ENCODE peak calls at places on chromosomes 7 and 10, in five cellular contexts. E, L, Q, T and N are unnamed samples.
A peak's percentile ranks its signal among the peaks of the same experiment; 100 is the strongest.

GRCh38 chr7:76506081-76506440 is 4.3 kb upstream of the UPK3B start:
- DNase-seq in E (no peak), L (no peak), Q (no peak), T (peak; percentile 14), N (no peak)

GRCh38 chr7:5237286-5237685 is 45.5 kb upstream of the SLC29A4 start:
- DNase-seq in E (peak; percentile 21), L (no peak), Q (peak; percentile 73), T (peak; percentile 75), N (peak; percentile 20)

GRCh38 chr7:149690688-149691446 is 82.5 kb downstream of the ZNF467 start:
- DNase-seq in E (peak; percentile 64), L (peak; percentile 27), Q (no peak), T (no peak), N (peak; percentile 93)

GRCh38 chr10:125060851-125061556 is 99.4 kb downstream of the CTBP2 start:
- DNase-seq in E (peak; percentile 92), L (no peak), Q (peak; percentile 91), T (peak; percentile 86), N (peak; percentile 91)

GRCh38 chr7:91375378-91375777 is 111.1 kb downstream of the FZD1 start:
- DNase-seq in E (no peak), L (no peak), Q (no peak), T (no peak), N (no peak)

GRCh38 chr10:76303682-76304316 is 872.4 kb downstream of the LRMDA start:
- DNase-seq in E (peak; percentile 82), L (peak; percentile 45), Q (peak; percentile 77), T (peak; percentile 64), N (peak; percentile 71)

GRCh38 chr7:8418627-8419245 is 14.7 kb upstream of the NXPH1 start:
- DNase-seq in E (peak; percentile 39), L (peak; percentile 37), Q (no peak), T (peak; percentile 38), N (peak; percentile 35)

GRCh38 chr7:43649755-43650274 is 66.9 kb downstream of the STK17A start:
- DNase-seq in E (no peak), L (no peak), Q (no peak), T (no peak), N (no peak)

GRCh38 chr10:6115411-6115800 is 26.6 kb downstream of the RBM17 start:
- DNase-seq in E (no peak), L (no peak), Q (no peak), T (no peak), N (no peak)

GRCh38 chr10:62738916-62739315 is 65.6 kb upstream of the ADO start:
- DNase-seq in E (no peak), L (peak; percentile 39), Q (no peak), T (no peak), N (peak; percentile 63)

GRCh38 chr10:6200588-6201510 is 1.9 kb upstream of the PFKFB3 start:
- DNase-seq in E (no peak), L (no peak), Q (no peak), T (peak; percentile 43), N (no peak)

GRCh38 chr7:129914536-129915272 is 38.1 kb downstream of the UBE2H start:
- DNase-seq in E (no peak), L (no peak), Q (no peak), T (no peak), N (peak; percentile 11)

GRCh38 chr10:6135039-6135438 is 46.2 kb downstream of the RBM17 start:
- DNase-seq in E (no peak), L (no peak), Q (no peak), T (no peak), N (no peak)

GRCh38 chr10:112182808-112183328 is 697 bp downstream of the GPAM start:
- DNase-seq in E (no peak), L (no peak), Q (no peak), T (no peak), N (no peak)

GRCh38 chr10:76206797-76207352 is 775.5 kb downstream of the LRMDA start:
- DNase-seq in E (no peak), L (no peak), Q (no peak), T (no peak), N (no peak)

GRCh38 chr7:85820702-85821443 is 634.0 kb upstream of the SEMA3D start:
- DNase-seq in E (no peak), L (no peak), Q (peak; percentile 16), T (no peak), N (no peak)

GRCh38 chr7:39709029-39709428 is 85.7 kb downstream of the RALA start:
- DNase-seq in E (no peak), L (no peak), Q (no peak), T (no peak), N (no peak)

GRCh38 chr10:11539191-11539868 is 72.1 kb downstream of the USP6NL start:
- DNase-seq in E (no peak), L (no peak), Q (no peak), T (no peak), N (peak; percentile 18)

GRCh38 chr7:108146070-108146842 is 16.1 kb upstream of the LAMB4 start:
- DNase-seq in E (peak; percentile 64), L (peak; percentile 80), Q (peak; percentile 41), T (peak; percentile 60), N (peak; percentile 77)

GRCh38 chr10:63120554-63120953 is 12.6 kb upstream of the NRBF2 start:
- DNase-seq in E (no peak), L (peak; percentile 61), Q (no peak), T (peak; percentile 20), N (peak; percentile 60)

GRCh38 chr7:29105191-29105590 is 41.1 kb downstream of the CPVL start:
- DNase-seq in E (no peak), L (no peak), Q (no peak), T (no peak), N (no peak)

GRCh38 chr7:44400033-44400511 is 74.7 kb upstream of the CAMK2B start:
- DNase-seq in E (no peak), L (no peak), Q (no peak), T (no peak), N (no peak)

GRCh38 chr10:4549254-4549653 is 276.8 kb upstream of the AKR1E2 start:
- DNase-seq in E (no peak), L (no peak), Q (no peak), T (no peak), N (no peak)

GRCh38 chr10:85575441-85575840 is 791.2 kb downstream of the GRID1 start:
- DNase-seq in E (no peak), L (no peak), Q (no peak), T (no peak), N (no peak)

GRCh38 chr10:45514283-45515270 is 140.6 kb downstream of the ALOX5 start:
- DNase-seq in E (no peak), L (no peak), Q (no peak), T (no peak), N (no peak)

GRCh38 chr10:118238573-118239240 is 103.4 kb downstream of the FAM204A start:
- DNase-seq in E (no peak), L (no peak), Q (no peak), T (no peak), N (peak; percentile 31)

GRCh38 chr7:132618956-132619305 is 42.7 kb upstream of the PLXNA4 start:
- DNase-seq in E (no peak), L (no peak), Q (no peak), T (no peak), N (peak; percentile 28)

GRCh38 chr10:101272229-101272868 is 43.1 kb upstream of the LBX1 start:
- DNase-seq in E (no peak), L (peak; percentile 31), Q (no peak), T (peak; percentile 46), N (peak; percentile 63)

GRCh38 chr7:55477781-55478374 is 94.4 kb downstream of the VOPP1 start:
- DNase-seq in E (no peak), L (peak; percentile 55), Q (no peak), T (no peak), N (peak; percentile 94)

GRCh38 chr7:114341648-114342047 is 73.0 kb upstream of the FOXP2 start:
- DNase-seq in E (peak; percentile 14), L (no peak), Q (no peak), T (no peak), N (no peak)

GRCh38 chr7:26078437-26079362 is 73.3 kb upstream of the NFE2L3 start:
- DNase-seq in E (peak; percentile 51), L (no peak), Q (peak; percentile 77), T (peak; percentile 54), N (no peak)

GRCh38 chr7:127158659-127159058 is 94.1 kb downstream of the GRM8 start:
- DNase-seq in E (no peak), L (no peak), Q (no peak), T (no peak), N (no peak)

GRCh38 chr10:114320249-114321116 is 81.4 kb downstream of the VWA2 start:
- DNase-seq in E (no peak), L (no peak), Q (no peak), T (no peak), N (no peak)

GRCh38 chr7:107056728-107057473 is 12.4 kb downstream of the PRKAR2B start:
- DNase-seq in E (no peak), L (no peak), Q (no peak), T (no peak), N (no peak)

GRCh38 chr7:158239290-158239981 is 348.2 kb downstream of the PTPRN2 start:
- DNase-seq in E (no peak), L (no peak), Q (no peak), T (peak; percentile 74), N (no peak)

GRCh38 chr10:26269754-26270153 is 53.2 kb downstream of the GAD2 start:
- DNase-seq in E (peak; percentile 32), L (no peak), Q (no peak), T (no peak), N (peak; percentile 6)
- TF ChIP-seq CTCF in E (peak; percentile 72), L (no peak), Q (peak; percentile 17), T (no peak), N (peak; percentile 54)

GRCh38 chr7:123640583-123640982 is 15.1 kb upstream of the LMOD2 start:
- DNase-seq in E (no peak), L (no peak), Q (no peak), T (no peak), N (no peak)

GRCh38 chr7:123639646-123640045 is 16.0 kb upstream of the LMOD2 start:
- DNase-seq in E (no peak), L (no peak), Q (no peak), T (no peak), N (no peak)

GRCh38 chr7:123637878-123638277 is 17.8 kb upstream of the LMOD2 start:
- DNase-seq in E (no peak), L (no peak), Q (no peak), T (no peak), N (no peak)

GRCh38 chr7:123635551-123636359 is 19.9 kb upstream of the LMOD2 start:
- DNase-seq in E (no peak), L (no peak), Q (no peak), T (no peak), N (peak; percentile 33)

GRCh38 chr7:123637203-123637602 is 18.5 kb upstream of the LMOD2 start:
- DNase-seq in E (no peak), L (no peak), Q (no peak), T (no peak), N (no peak)
- TF ChIP-seq CTCF in E (peak; percentile 7), L (no peak), Q (no peak), T (no peak), N (peak; percentile 15)

GRCh38 chr10:104650072-104650471 is 9.0 kb downstream of the SORCS3 start:
- DNase-seq in E (no peak), L (no peak), Q (no peak), T (no peak), N (no peak)
- TF ChIP-seq CTCF in E (peak; percentile 34), L (no peak), Q (no peak), T (peak; percentile 31), N (peak; percentile 48)

DNA sequence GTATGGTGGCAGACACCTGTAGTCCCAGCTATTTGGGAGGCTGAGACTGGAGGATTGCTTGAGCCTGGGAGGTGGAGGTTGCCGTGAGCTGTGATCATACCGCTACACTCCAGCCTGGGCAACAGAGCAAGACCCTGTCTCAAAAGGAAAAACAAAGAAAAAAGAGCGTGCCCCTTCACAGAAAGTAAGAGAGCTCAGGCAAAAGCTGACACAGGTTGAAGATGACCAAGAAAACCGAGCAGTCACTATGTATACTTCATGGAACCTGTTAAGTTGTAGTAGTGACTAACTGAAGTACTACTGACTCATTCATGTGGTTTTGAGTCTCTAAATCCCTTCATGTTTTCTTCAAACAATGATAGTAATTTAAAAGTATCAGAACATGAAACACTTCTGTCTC is 1.2 kb upstream of the PRRT4 start:
- DNase-seq in E (no peak), L (no peak), Q (no peak), T (no peak), N (peak; percentile 54)
- TF ChIP-seq CTCF in E (no peak), L (no peak), Q (no peak), T (no peak), N (no peak)